ENCODE peak calls at places on chromosome 18, in eight cellular contexts. D is CD4-positive, alpha-beta memory T cell; G is M059J; P is central memory CD8-positive, alpha-beta T cell; Y is GM12878; V is HT-29; H is NCI-H510A; R is CD8-positive, alpha-beta memory T cell. U is an unnamed sample.

GRCh38 chr18:816088-816653 is 4.1 kb upstream of the YES1 start:
- DNase-seq in D (no peak), H (no peak), V (no peak), Y (no peak), P (no peak), R (no peak), G (no peak), U (no peak)

GRCh38 chr18:75638597-75639467 is 211.3 kb upstream of the SMIM21 start:
- DNase-seq in D (no peak), Y (no peak), H (no peak), R (no peak), V (no peak), P (no peak), G (peak), U (no peak)

GRCh38 chr18:35871337-35871736 is 101.1 kb upstream of the RMP24 start:
- DNase-seq in P (no peak), H (no peak), R (no peak), D (no peak), Y (no peak), V (no peak), G (no peak), U (no peak)

GRCh38 chr18:61333746-61334490 is 688 bp downstream of the CDH20 start:
- DNase-seq in D (no peak), R (no peak), V (no peak), P (no peak), Y (no peak), H (peak), G (no peak), U (no peak)

GRCh38 chr18:46073474-46074331 is 1.6 kb upstream of the PSTPIP2 start:
- DNase-seq in H (no peak), P (no peak), V (peak), R (no peak), D (peak), G (peak), Y (no peak), U (peak)

GRCh38 chr18:67217551-67218166 is 298.9 kb downstream of the DSEL start:
- DNase-seq in D (peak), H (peak), P (peak), G (peak), Y (no peak), R (peak), V (peak), U (peak)

GRCh38 chr18:5717241-5717640 is 173.4 kb upstream of the EPB41L3 start:
- DNase-seq in R (no peak), H (no peak), P (no peak), G (no peak), Y (no peak), V (no peak), D (no peak), U (peak)

GRCh38 chr18:26757263-26758019 is 108.1 kb downstream of the AQP4 start:
- DNase-seq in H (no peak), V (no peak), R (no peak), G (no peak), Y (no peak), D (no peak), P (no peak), U (no peak)

GRCh38 chr18:77905449-77906055 is 655.9 kb downstream of the GALR1 start:
- DNase-seq in G (no peak), H (no peak), R (no peak), D (no peak), P (no peak), V (no peak), Y (no peak), U (no peak)

GRCh38 chr18:11040823-11041712 is 108.3 kb downstream of the PIEZO2 start:
- DNase-seq in V (peak), P (no peak), Y (no peak), G (peak), R (no peak), H (no peak), D (peak), U (peak)

GRCh38 chr18:36537289-36537688 is 239.8 kb downstream of the FHOD3 start:
- DNase-seq in H (no peak), Y (no peak), D (no peak), P (no peak), V (no peak), G (no peak), R (no peak), U (no peak)

GRCh38 chr18:44635546-44635945 is 45.1 kb upstream of the SETBP1 start:
- DNase-seq in V (no peak), Y (no peak), G (no peak), H (no peak), P (no peak), D (no peak), R (no peak), U (no peak)

GRCh38 chr18:50780144-50780543 is 39.7 kb downstream of the MRO start:
- DNase-seq in D (no peak), V (no peak), Y (no peak), H (no peak), R (no peak), G (no peak), P (no peak), U (peak)

GRCh38 chr18:31197676-31198075 is 35.0 kb upstream of the DSC1 start:
- DNase-seq in Y (no peak), R (no peak), G (peak), V (peak), D (no peak), H (no peak), P (no peak), U (no peak)

GRCh38 chr18:68699043-68699442 is 15.9 kb downstream of the TMX3 start:
- DNase-seq in H (no peak), Y (no peak), D (no peak), V (no peak), P (no peak), G (peak), R (no peak), U (no peak)

GRCh38 chr18:69628774-69629359 is 228.2 kb downstream of the DOK6 start:
- DNase-seq in H (no peak), Y (no peak), P (no peak), G (no peak), V (no peak), R (no peak), D (no peak), U (no peak)

GRCh38 chr18:9808530-9809241 is 77.1 kb upstream of the TXNDC2 start:
- DNase-seq in H (no peak), V (no peak), P (no peak), Y (no peak), D (no peak), G (peak), R (no peak), U (peak)

GRCh38 chr18:75478996-75479870 is 51.7 kb upstream of the SMIM21 start:
- DNase-seq in H (peak), G (peak), R (no peak), P (no peak), Y (peak), V (peak), D (peak), U (peak)

GRCh38 chr18:4762399-4762798 is 307.3 kb upstream of the DLGAP1 start:
- DNase-seq in G (no peak), Y (no peak), V (no peak), R (no peak), H (no peak), D (no peak), P (no peak), U (no peak)

GRCh38 chr18:63236417-63236816 is 83.2 kb downstream of the BCL2 start:
- DNase-seq in V (no peak), D (no peak), G (no peak), R (no peak), H (no peak), Y (no peak), P (no peak), U (no peak)

GRCh38 chr18:34932363-34932762 is 108.8 kb upstream of the MAPRE2 start:
- DNase-seq in V (no peak), Y (no peak), G (no peak), H (no peak), D (no peak), R (no peak), P (no peak), U (no peak)

GRCh38 chr18:44786697-44787096 is 106.0 kb downstream of the SETBP1 start:
- DNase-seq in G (no peak), Y (no peak), R (no peak), V (no peak), D (no peak), P (no peak), H (no peak), U (no peak)

GRCh38 chr18:22505136-22505535 is 87.4 kb upstream of the CTAGE1 start:
- DNase-seq in D (no peak), V (no peak), H (no peak), P (no peak), G (peak), Y (no peak), R (no peak), U (no peak)

GRCh38 chr18:33123852-33124251 is 316.7 kb downstream of the CCDC178 start:
- DNase-seq in H (peak), G (no peak), D (no peak), V (no peak), P (no peak), Y (no peak), R (no peak), U (no peak)

GRCh38 chr18:8835556-8835955 is 130.2 kb downstream of the MTCL1 start:
- DNase-seq in D (no peak), H (no peak), P (no peak), G (peak), V (no peak), Y (no peak), R (no peak), U (peak)

GRCh38 chr18:13296868-13297574 is 78.5 kb downstream of the LDLRAD4 start:
- DNase-seq in V (no peak), R (no peak), H (no peak), Y (no peak), G (no peak), D (no peak), P (no peak), U (no peak)

GRCh38 chr18:28183418-28184078 is 6.6 kb upstream of the CDH2 start:
- DNase-seq in V (no peak), R (no peak), Y (no peak), H (no peak), G (peak), P (no peak), D (no peak), U (no peak)

GRCh38 chr18:66749030-66749429 is 145.1 kb upstream of the CDH19 start:
- DNase-seq in V (peak), Y (no peak), R (no peak), G (no peak), P (no peak), D (no peak), H (no peak), U (peak)

GRCh38 chr18:13131241-13131640 is 87.3 kb upstream of the LDLRAD4 start:
- DNase-seq in G (no peak), P (no peak), R (no peak), Y (no peak), V (no peak), H (no peak), D (no peak), U (no peak)

U was measured in G401.